ENCODE peak calls at places on chromosomes 5 and 9, in six cellular contexts. F is COR-L47; G is stimulated activated CD4-positive, alpha-beta T cell treated with anti-CD3 and anti-CD28 coated beads, Interleukin-4, amount 100 ng/mL, for 48 hours; T is pancreas; U is CD8-positive, alpha-beta memory T cell; A is stromal cell of bone marrow. C is an unnamed sample.

GRCh38 chr5:751496-751895 is 33.0 kb downstream of the ZDHHC11B start:
- DNase-seq in G (no peak), U (no peak), F (no peak), A (no peak), T (peak; percentile 23), C (no peak)

GRCh38 chr5:93273176-93273575 is 307.8 kb downstream of the NR2F1-AS1 start:
- DNase-seq in U (no peak), G (no peak), F (no peak), T (no peak), A (no peak), C (no peak)

GRCh38 chr5:168976311-168976893 is 324.5 kb downstream of the SLIT3 start:
- DNase-seq in F (no peak), U (no peak), A (no peak), G (no peak), T (no peak), C (no peak)

GRCh38 chr9:109411069-109411761 is 86.9 kb downstream of the PTPN3 start:
- DNase-seq in T (no peak), G (no peak), A (no peak), U (no peak), F (no peak), C (no peak)

GRCh38 chr9:5480919-5481743 is 29.2 kb upstream of the PDCD1LG2 start:
- DNase-seq in T (no peak), A (no peak), U (no peak), G (no peak), F (no peak), C (no peak)

GRCh38 chr9:95025213-95026170 is 292.0 kb downstream of the FANCC start:
- DNase-seq in T (peak; percentile 71), U (no peak), F (no peak), A (peak; percentile 88), G (no peak), C (no peak)

GRCh38 chr5:55236800-55237199 is 3.4 kb upstream of the CCNO start:
- DNase-seq in T (no peak), F (no peak), G (no peak), U (no peak), A (no peak), C (no peak)

GRCh38 chr5:90221947-90222346 is 187.6 kb downstream of the CETN3 start:
- DNase-seq in F (no peak), G (no peak), T (no peak), U (no peak), A (no peak), C (no peak)

GRCh38 chr9:123217148-123217585 is 51.2 kb downstream of the STRBP start:
- DNase-seq in U (no peak), G (no peak), A (no peak), T (no peak), F (no peak), C (no peak)

GRCh38 chr5:2143646-2144386 is 261.1 kb upstream of the IRX4 start:
- DNase-seq in G (no peak), A (no peak), U (no peak), T (no peak), F (no peak), C (no peak)

GRCh38 chr9:84744726-84745125 is 75.2 kb downstream of the NTRK2 start:
- DNase-seq in T (no peak), F (no peak), A (no peak), U (no peak), G (no peak), C (no peak)

GRCh38 chr5:114296191-114296590 is 65.7 kb upstream of the KCNN2 start:
- DNase-seq in T (no peak), G (no peak), U (no peak), F (no peak), A (no peak), C (no peak)

GRCh38 chr5:130727834-130728233 is 437.2 kb downstream of the HINT1 start:
- DNase-seq in T (no peak), A (no peak), U (no peak), G (no peak), F (no peak), C (no peak)